ENCODE peak calls at places on chromosomes 4 and X, in eight cellular contexts. One of them, this sample, is unnamed.
A peak's percentile ranks its signal among the peaks of the same experiment; 100 is the strongest.

GRCh38 chr4:152727784-152728183 is 48.0 kb upstream of the TMEM154 start:
- DNase-seq in stimulated activated CD4-positive, alpha-beta T cell treated with anti-CD3 and anti-CD28 coated beads, Interleukin-15, amount 100 ng/mL, for 1 hour: no peak
- DNase-seq in neural progenitor cell: no peak
- DNase-seq in stimulated activated CD8-positive, alpha-beta memory T cell treated with anti-CD3 and anti-CD28 coated beads, Interleukin-12 subunit alpha, Interleukin-12 subunit beta, amount 100 ng/mL, for 1 hour: no peak
- DNase-seq in GM13977: no peak
- DNase-seq in tibial artery: no peak
- DNase-seq in OCI-M1: peak; percentile 57
- DNase-seq in naive B cell: no peak
- DNase-seq in this sample: no peak

GRCh38 chrX:44306336-44306735 is 37.1 kb downstream of the EFHC2 start:
- DNase-seq in stimulated activated CD4-positive, alpha-beta T cell treated with anti-CD3 and anti-CD28 coated beads, Interleukin-15, amount 100 ng/mL, for 1 hour: no peak
- DNase-seq in neural progenitor cell: no peak
- DNase-seq in stimulated activated CD8-positive, alpha-beta memory T cell treated with anti-CD3 and anti-CD28 coated beads, Interleukin-12 subunit alpha, Interleukin-12 subunit beta, amount 100 ng/mL, for 1 hour: no peak
- DNase-seq in GM13977: no peak
- DNase-seq in tibial artery: no peak
- DNase-seq in OCI-M1: no peak
- DNase-seq in naive B cell: no peak
- DNase-seq in this sample: no peak

GRCh38 chr4:98260047-98260578 is 1.1 kb upstream of the RAP1GDS1 start:
- DNase-seq in stimulated activated CD4-positive, alpha-beta T cell treated with anti-CD3 and anti-CD28 coated beads, Interleukin-15, amount 100 ng/mL, for 1 hour: peak; percentile 11
- DNase-seq in neural progenitor cell: peak; percentile 75
- DNase-seq in stimulated activated CD8-positive, alpha-beta memory T cell treated with anti-CD3 and anti-CD28 coated beads, Interleukin-12 subunit alpha, Interleukin-12 subunit beta, amount 100 ng/mL, for 1 hour: no peak
- DNase-seq in GM13977: peak; percentile 46
- DNase-seq in tibial artery: peak; percentile 77
- DNase-seq in OCI-M1: peak; percentile 76
- DNase-seq in naive B cell: peak; percentile 28
- DNase-seq in this sample: peak; percentile 45

GRCh38 chrX:133215017-133215416 is 3.1 kb downstream of the TFDP3 start:
- DNase-seq in stimulated activated CD4-positive, alpha-beta T cell treated with anti-CD3 and anti-CD28 coated beads, Interleukin-15, amount 100 ng/mL, for 1 hour: no peak
- DNase-seq in neural progenitor cell: no peak
- DNase-seq in stimulated activated CD8-positive, alpha-beta memory T cell treated with anti-CD3 and anti-CD28 coated beads, Interleukin-12 subunit alpha, Interleukin-12 subunit beta, amount 100 ng/mL, for 1 hour: no peak
- DNase-seq in GM13977: no peak
- DNase-seq in tibial artery: no peak
- DNase-seq in OCI-M1: no peak
- DNase-seq in naive B cell: no peak
- DNase-seq in this sample: peak; percentile 17

GRCh38 chr4:54318904-54319303 is 89.8 kb downstream of the PDGFRA start:
- DNase-seq in stimulated activated CD4-positive, alpha-beta T cell treated with anti-CD3 and anti-CD28 coated beads, Interleukin-15, amount 100 ng/mL, for 1 hour: no peak
- DNase-seq in neural progenitor cell: peak; percentile 70
- DNase-seq in stimulated activated CD8-positive, alpha-beta memory T cell treated with anti-CD3 and anti-CD28 coated beads, Interleukin-12 subunit alpha, Interleukin-12 subunit beta, amount 100 ng/mL, for 1 hour: no peak
- DNase-seq in GM13977: peak; percentile 40
- DNase-seq in tibial artery: no peak
- DNase-seq in OCI-M1: peak; percentile 85
- DNase-seq in naive B cell: peak; percentile 15
- DNase-seq in this sample: peak; percentile 79

GRCh38 chrX:40068048-40068447 is 29.7 kb downstream of the BCOR start:
- DNase-seq in stimulated activated CD4-positive, alpha-beta T cell treated with anti-CD3 and anti-CD28 coated beads, Interleukin-15, amount 100 ng/mL, for 1 hour: no peak
- DNase-seq in neural progenitor cell: no peak
- DNase-seq in stimulated activated CD8-positive, alpha-beta memory T cell treated with anti-CD3 and anti-CD28 coated beads, Interleukin-12 subunit alpha, Interleukin-12 subunit beta, amount 100 ng/mL, for 1 hour: no peak
- DNase-seq in GM13977: no peak
- DNase-seq in tibial artery: no peak
- DNase-seq in OCI-M1: peak; percentile 2
- DNase-seq in naive B cell: no peak
- DNase-seq in this sample: peak; percentile 19

GRCh38 chrX:98294310-98294709 is 1410.6 kb downstream of the RPA4 start:
- DNase-seq in stimulated activated CD4-positive, alpha-beta T cell treated with anti-CD3 and anti-CD28 coated beads, Interleukin-15, amount 100 ng/mL, for 1 hour: no peak
- DNase-seq in neural progenitor cell: no peak
- DNase-seq in stimulated activated CD8-positive, alpha-beta memory T cell treated with anti-CD3 and anti-CD28 coated beads, Interleukin-12 subunit alpha, Interleukin-12 subunit beta, amount 100 ng/mL, for 1 hour: no peak
- DNase-seq in GM13977: no peak
- DNase-seq in tibial artery: no peak
- DNase-seq in OCI-M1: no peak
- DNase-seq in naive B cell: no peak
- DNase-seq in this sample: no peak

GRCh38 chr4:153269223-153269990 is 65.2 kb downstream of the TRIM2 start:
- DNase-seq in stimulated activated CD4-positive, alpha-beta T cell treated with anti-CD3 and anti-CD28 coated beads, Interleukin-15, amount 100 ng/mL, for 1 hour: no peak
- DNase-seq in neural progenitor cell: no peak
- DNase-seq in stimulated activated CD8-positive, alpha-beta memory T cell treated with anti-CD3 and anti-CD28 coated beads, Interleukin-12 subunit alpha, Interleukin-12 subunit beta, amount 100 ng/mL, for 1 hour: no peak
- DNase-seq in GM13977: no peak
- DNase-seq in tibial artery: no peak
- DNase-seq in OCI-M1: no peak
- DNase-seq in naive B cell: no peak
- DNase-seq in this sample: no peak

GRCh38 chr4:189809885-189810284 is 130.8 kb upstream of the FRG1 start:
- DNase-seq in stimulated activated CD4-positive, alpha-beta T cell treated with anti-CD3 and anti-CD28 coated beads, Interleukin-15, amount 100 ng/mL, for 1 hour: no peak
- DNase-seq in neural progenitor cell: no peak
- DNase-seq in stimulated activated CD8-positive, alpha-beta memory T cell treated with anti-CD3 and anti-CD28 coated beads, Interleukin-12 subunit alpha, Interleukin-12 subunit beta, amount 100 ng/mL, for 1 hour: no peak
- DNase-seq in GM13977: no peak
- DNase-seq in tibial artery: no peak
- DNase-seq in OCI-M1: no peak
- DNase-seq in naive B cell: no peak
- DNase-seq in this sample: no peak

GRCh38 chr4:184860018-184860530 is 34.3 kb upstream of the ACSL1 start:
- DNase-seq in stimulated activated CD4-positive, alpha-beta T cell treated with anti-CD3 and anti-CD28 coated beads, Interleukin-15, amount 100 ng/mL, for 1 hour: no peak
- DNase-seq in neural progenitor cell: no peak
- DNase-seq in stimulated activated CD8-positive, alpha-beta memory T cell treated with anti-CD3 and anti-CD28 coated beads, Interleukin-12 subunit alpha, Interleukin-12 subunit beta, amount 100 ng/mL, for 1 hour: no peak
- DNase-seq in GM13977: peak; percentile 48
- DNase-seq in tibial artery: no peak
- DNase-seq in OCI-M1: no peak
- DNase-seq in naive B cell: no peak
- DNase-seq in this sample: peak; percentile 75

GRCh38 chr4:185730849-185731608 is 81.0 kb downstream of the SORBS2 start:
- DNase-seq in stimulated activated CD4-positive, alpha-beta T cell treated with anti-CD3 and anti-CD28 coated beads, Interleukin-15, amount 100 ng/mL, for 1 hour: no peak
- DNase-seq in neural progenitor cell: no peak
- DNase-seq in stimulated activated CD8-positive, alpha-beta memory T cell treated with anti-CD3 and anti-CD28 coated beads, Interleukin-12 subunit alpha, Interleukin-12 subunit beta, amount 100 ng/mL, for 1 hour: no peak
- DNase-seq in GM13977: no peak
- DNase-seq in tibial artery: no peak
- DNase-seq in OCI-M1: peak; percentile 53
- DNase-seq in naive B cell: no peak
- DNase-seq in this sample: peak; percentile 61

GRCh38 chr4:168755643-168756482 is 254.2 kb downstream of the CBR4 start:
- DNase-seq in stimulated activated CD4-positive, alpha-beta T cell treated with anti-CD3 and anti-CD28 coated beads, Interleukin-15, amount 100 ng/mL, for 1 hour: no peak
- DNase-seq in neural progenitor cell: no peak
- DNase-seq in stimulated activated CD8-positive, alpha-beta memory T cell treated with anti-CD3 and anti-CD28 coated beads, Interleukin-12 subunit alpha, Interleukin-12 subunit beta, amount 100 ng/mL, for 1 hour: no peak
- DNase-seq in GM13977: no peak
- DNase-seq in tibial artery: no peak
- DNase-seq in OCI-M1: no peak
- DNase-seq in naive B cell: no peak
- DNase-seq in this sample: no peak

GRCh38 chrX:50448565-50448964 is 22.1 kb downstream of the DGKK start:
- DNase-seq in stimulated activated CD4-positive, alpha-beta T cell treated with anti-CD3 and anti-CD28 coated beads, Interleukin-15, amount 100 ng/mL, for 1 hour: no peak
- DNase-seq in neural progenitor cell: no peak
- DNase-seq in stimulated activated CD8-positive, alpha-beta memory T cell treated with anti-CD3 and anti-CD28 coated beads, Interleukin-12 subunit alpha, Interleukin-12 subunit beta, amount 100 ng/mL, for 1 hour: no peak
- DNase-seq in GM13977: no peak
- DNase-seq in tibial artery: no peak
- DNase-seq in OCI-M1: peak; percentile 75
- DNase-seq in naive B cell: no peak
- DNase-seq in this sample: peak; percentile 10

GRCh38 chrX:2385224-2385623 is 115.6 kb downstream of the DHRSX start:
- DNase-seq in stimulated activated CD4-positive, alpha-beta T cell treated with anti-CD3 and anti-CD28 coated beads, Interleukin-15, amount 100 ng/mL, for 1 hour: no peak
- DNase-seq in neural progenitor cell: no peak
- DNase-seq in stimulated activated CD8-positive, alpha-beta memory T cell treated with anti-CD3 and anti-CD28 coated beads, Interleukin-12 subunit alpha, Interleukin-12 subunit beta, amount 100 ng/mL, for 1 hour: no peak
- DNase-seq in GM13977: no peak
- DNase-seq in tibial artery: no peak
- DNase-seq in OCI-M1: no peak
- DNase-seq in naive B cell: no peak
- DNase-seq in this sample: no peak

GRCh38 chr4:1105662-1106061 is 7.7 kb downstream of the RNF212 start:
- DNase-seq in stimulated activated CD4-positive, alpha-beta T cell treated with anti-CD3 and anti-CD28 coated beads, Interleukin-15, amount 100 ng/mL, for 1 hour: no peak
- DNase-seq in neural progenitor cell: peak; percentile 80
- DNase-seq in stimulated activated CD8-positive, alpha-beta memory T cell treated with anti-CD3 and anti-CD28 coated beads, Interleukin-12 subunit alpha, Interleukin-12 subunit beta, amount 100 ng/mL, for 1 hour: no peak
- DNase-seq in GM13977: no peak
- DNase-seq in tibial artery: no peak
- DNase-seq in OCI-M1: no peak
- DNase-seq in naive B cell: no peak
- DNase-seq in this sample: no peak

GRCh38 chr4:99947608-99948007 is 1.2 kb upstream of the DNAJB14 start:
- DNase-seq in stimulated activated CD4-positive, alpha-beta T cell treated with anti-CD3 and anti-CD28 coated beads, Interleukin-15, amount 100 ng/mL, for 1 hour: no peak
- DNase-seq in neural progenitor cell: no peak
- DNase-seq in stimulated activated CD8-positive, alpha-beta memory T cell treated with anti-CD3 and anti-CD28 coated beads, Interleukin-12 subunit alpha, Interleukin-12 subunit beta, amount 100 ng/mL, for 1 hour: no peak
- DNase-seq in GM13977: no peak
- DNase-seq in tibial artery: no peak
- DNase-seq in OCI-M1: no peak
- DNase-seq in naive B cell: no peak
- DNase-seq in this sample: no peak

GRCh38 chr4:89294583-89295244 is 12.9 kb downstream of the GPRIN3 start:
- DNase-seq in stimulated activated CD4-positive, alpha-beta T cell treated with anti-CD3 and anti-CD28 coated beads, Interleukin-15, amount 100 ng/mL, for 1 hour: no peak
- DNase-seq in neural progenitor cell: no peak
- DNase-seq in stimulated activated CD8-positive, alpha-beta memory T cell treated with anti-CD3 and anti-CD28 coated beads, Interleukin-12 subunit alpha, Interleukin-12 subunit beta, amount 100 ng/mL, for 1 hour: no peak
- DNase-seq in GM13977: peak; percentile 25
- DNase-seq in tibial artery: no peak
- DNase-seq in OCI-M1: peak; percentile 19
- DNase-seq in naive B cell: peak; percentile 50
- DNase-seq in this sample: peak; percentile 57

GRCh38 chr4:6540879-6541278 is 34.1 kb upstream of the MAN2B2 start:
- DNase-seq in stimulated activated CD4-positive, alpha-beta T cell treated with anti-CD3 and anti-CD28 coated beads, Interleukin-15, amount 100 ng/mL, for 1 hour: no peak
- DNase-seq in neural progenitor cell: no peak
- DNase-seq in stimulated activated CD8-positive, alpha-beta memory T cell treated with anti-CD3 and anti-CD28 coated beads, Interleukin-12 subunit alpha, Interleukin-12 subunit beta, amount 100 ng/mL, for 1 hour: no peak
- DNase-seq in GM13977: no peak
- DNase-seq in tibial artery: no peak
- DNase-seq in OCI-M1: no peak
- DNase-seq in naive B cell: no peak
- DNase-seq in this sample: no peak

GRCh38 chrX:119236599-119237525 is 777 bp downstream of the PGRMC1 start:
- DNase-seq in stimulated activated CD4-positive, alpha-beta T cell treated with anti-CD3 and anti-CD28 coated beads, Interleukin-15, amount 100 ng/mL, for 1 hour: peak; percentile 1
- DNase-seq in neural progenitor cell: peak; percentile 56
- DNase-seq in stimulated activated CD8-positive, alpha-beta memory T cell treated with anti-CD3 and anti-CD28 coated beads, Interleukin-12 subunit alpha, Interleukin-12 subunit beta, amount 100 ng/mL, for 1 hour: no peak
- DNase-seq in GM13977: no peak
- DNase-seq in tibial artery: peak; percentile 66
- DNase-seq in OCI-M1: peak; percentile 35
- DNase-seq in naive B cell: no peak
- DNase-seq in this sample: peak; percentile 37

GRCh38 chr4:152369903-152370296 is 166.0 kb downstream of the FBXW7 start:
- DNase-seq in stimulated activated CD4-positive, alpha-beta T cell treated with anti-CD3 and anti-CD28 coated beads, Interleukin-15, amount 100 ng/mL, for 1 hour: no peak
- DNase-seq in neural progenitor cell: no peak
- DNase-seq in stimulated activated CD8-positive, alpha-beta memory T cell treated with anti-CD3 and anti-CD28 coated beads, Interleukin-12 subunit alpha, Interleukin-12 subunit beta, amount 100 ng/mL, for 1 hour: no peak
- DNase-seq in GM13977: no peak
- DNase-seq in tibial artery: no peak
- DNase-seq in OCI-M1: no peak
- DNase-seq in naive B cell: no peak
- DNase-seq in this sample: no peak

This sample was measured in GM12865.